ENCODE peak calls at places on chromosomes 16 and 17, in eight cellular contexts. O is astrocyte of the cerebellum, U is A549, X is astrocyte of the spinal cord, S is AG04450, V is lower lobe of right lung, Q is AG10803, K is OCI-LY7. G is an unnamed sample.

GRCh38 chr17:16937431-16937830 is 34.5 kb downstream of the TNFRSF13B start:
- DNase-seq in O (no peak), U (no peak), X (no peak), S (no peak), V (peak), Q (no peak), K (no peak), G (no peak)

GRCh38 chr17:79732246-79732645 is 1.5 kb downstream of the ENPP7 start:
- DNase-seq in O (no peak), U (no peak), X (no peak), S (no peak), V (no peak), Q (no peak), K (no peak), G (no peak)

GRCh38 chr17:3039748-3040147 is 23.7 kb downstream of the OR1D5 start:
- DNase-seq in O (no peak), U (no peak), X (no peak), S (no peak), V (no peak), Q (no peak), K (no peak), G (peak)

GRCh38 chr17:44916781-44917241 is 1.5 kb upstream of the GFAP start:
- DNase-seq in O (no peak), U (no peak), X (peak), S (no peak), V (peak), Q (peak), K (no peak), G (peak)

GRCh38 chr16:72474511-72475123 is 302.7 kb upstream of the PMFBP1 start:
- DNase-seq in O (peak), U (no peak), X (peak), S (peak), V (no peak), Q (peak), K (no peak), G (peak)

GRCh38 chr16:4733747-4734062 is 366 bp downstream of the ANKS3 start:
- DNase-seq in O (no peak), U (peak), X (no peak), S (no peak), V (no peak), Q (no peak), K (no peak), G (no peak)

GRCh38 chr17:71922439-71922838 is 198.4 kb upstream of the SOX9 start:
- DNase-seq in O (peak), U (no peak), X (peak), S (no peak), V (no peak), Q (peak), K (no peak), G (peak)

GRCh38 chr17:22278302-22279275 is 586.3 kb downstream of the KCNJ18 start:
- DNase-seq in O (no peak), U (no peak), X (no peak), S (no peak), V (no peak), Q (no peak), K (no peak), G (no peak)

GRCh38 chr17:43931062-43931571 is 11.2 kb downstream of the PPY start:
- DNase-seq in O (no peak), U (no peak), X (no peak), S (no peak), V (no peak), Q (no peak), K (no peak), G (no peak)

GRCh38 chr17:66751771-66752170 is 83.1 kb upstream of the CACNG5 start:
- DNase-seq in O (no peak), U (no peak), X (no peak), S (no peak), V (no peak), Q (no peak), K (no peak), G (no peak)

GRCh38 chr17:30357476-30357875 is 21.3 kb upstream of the CPD start:
- DNase-seq in O (no peak), U (no peak), X (no peak), S (no peak), V (no peak), Q (no peak), K (no peak), G (no peak)

GRCh38 chr16:69477546-69477945 is 53.1 kb downstream of the CYB5B start:
- DNase-seq in O (no peak), U (no peak), X (no peak), S (no peak), V (no peak), Q (no peak), K (no peak), G (peak)

GRCh38 chr16:2287916-2288547 is 20.1 kb upstream of the RNPS1 start:
- DNase-seq in O (no peak), U (no peak), X (no peak), S (no peak), V (no peak), Q (no peak), K (no peak), G (no peak)

GRCh38 chr16:2088759-2089358 is 41.1 kb downstream of the TSC2 start:
- DNase-seq in O (no peak), U (no peak), X (no peak), S (no peak), V (no peak), Q (no peak), K (no peak), G (no peak)

GRCh38 chr16:81586421-81586820 is 141.8 kb downstream of the CMIP start:
- DNase-seq in O (no peak), U (no peak), X (no peak), S (no peak), V (no peak), Q (no peak), K (no peak), G (no peak)

GRCh38 chr17:57957120-57957850 is 2.1 kb upstream of the CUEDC1 start:
- DNase-seq in O (no peak), U (no peak), X (no peak), S (no peak), V (no peak), Q (no peak), K (no peak), G (no peak)

GRCh38 chr17:1709971-1710806 is at the start of gene TLCD2:
- DNase-seq in O (no peak), U (peak), X (peak), S (no peak), V (peak), Q (peak), K (no peak), G (peak)

GRCh38 chr17:16033729-16034349 is 34.2 kb downstream of the TTC19 start:
- DNase-seq in O (no peak), U (no peak), X (no peak), S (no peak), V (peak), Q (no peak), K (no peak), G (no peak)

GRCh38 chr17:1485748-1486376 is 6.6 kb downstream of the MYO1C start:
- DNase-seq in O (no peak), U (peak), X (peak), S (no peak), V (peak), Q (peak), K (peak), G (peak)

GRCh38 chr16:83887088-83887487 is 11.8 kb upstream of the MLYCD start:
- DNase-seq in O (no peak), U (peak), X (no peak), S (no peak), V (no peak), Q (peak), K (peak), G (peak)

GRCh38 chr16:73054732-73055481 is 7.0 kb upstream of the ZFHX3 start:
- DNase-seq in O (no peak), U (no peak), X (peak), S (no peak), V (no peak), Q (peak), K (peak), G (peak)

GRCh38 chr16:1300664-1301476 is 8.6 kb upstream of the UBE2I start:
- DNase-seq in O (no peak), U (peak), X (peak), S (no peak), V (peak), Q (peak), K (peak), G (peak)

GRCh38 chr17:57605734-57606105 is 139.4 kb downstream of the CCDC182 start:
- DNase-seq in O (no peak), U (no peak), X (no peak), S (no peak), V (no peak), Q (no peak), K (no peak), G (no peak)

GRCh38 chr16:62363451-62363850 is 327.2 kb upstream of the CDH8 start:
- DNase-seq in O (no peak), U (no peak), X (no peak), S (no peak), V (no peak), Q (no peak), K (no peak), G (no peak)

GRCh38 chr16:19559242-19559910 is 3.9 kb downstream of the VPS35L start:
- DNase-seq in O (peak), U (peak), X (peak), S (peak), V (no peak), Q (peak), K (peak), G (peak)

GRCh38 chr16:58426095-58426494 is 33.8 kb downstream of the GINS3 start:
- DNase-seq in O (no peak), U (no peak), X (no peak), S (no peak), V (no peak), Q (no peak), K (peak), G (no peak)

GRCh38 chr16:1877089-1877488 is 5.1 kb upstream of the MEIOB start:
- DNase-seq in O (no peak), U (no peak), X (no peak), S (no peak), V (no peak), Q (no peak), K (no peak), G (no peak)

GRCh38 chr17:11871773-11872172 is 125.5 kb downstream of the ZNF18 start:
- DNase-seq in O (no peak), U (no peak), X (no peak), S (no peak), V (no peak), Q (no peak), K (no peak), G (no peak)

GRCh38 chr16:66899310-66899944 is 19.1 kb downstream of the PDP2 start:
- DNase-seq in O (no peak), U (no peak), X (no peak), S (no peak), V (peak), Q (peak), K (no peak), G (peak)

GRCh38 chr17:39916918-39917317 is 1.5 kb downstream of the GSDMB start:
- DNase-seq in O (no peak), U (no peak), X (no peak), S (no peak), V (no peak), Q (peak), K (no peak), G (peak)

GRCh38 chr16:26614102-26614864 is 452.4 kb upstream of the C16orf82 start:
- DNase-seq in O (no peak), U (no peak), X (no peak), S (no peak), V (no peak), Q (no peak), K (peak), G (no peak)

GRCh38 chr16:87390641-87391323 is 1.4 kb upstream of the MAP1LC3B start:
- DNase-seq in O (no peak), U (no peak), X (no peak), S (no peak), V (peak), Q (no peak), K (no peak), G (no peak)
- H3K4me3 ChIP-seq in O (no peak), U (peak), X (no peak), S (no peak), V (peak), Q (peak), K (peak), G (no peak)

DNA sequence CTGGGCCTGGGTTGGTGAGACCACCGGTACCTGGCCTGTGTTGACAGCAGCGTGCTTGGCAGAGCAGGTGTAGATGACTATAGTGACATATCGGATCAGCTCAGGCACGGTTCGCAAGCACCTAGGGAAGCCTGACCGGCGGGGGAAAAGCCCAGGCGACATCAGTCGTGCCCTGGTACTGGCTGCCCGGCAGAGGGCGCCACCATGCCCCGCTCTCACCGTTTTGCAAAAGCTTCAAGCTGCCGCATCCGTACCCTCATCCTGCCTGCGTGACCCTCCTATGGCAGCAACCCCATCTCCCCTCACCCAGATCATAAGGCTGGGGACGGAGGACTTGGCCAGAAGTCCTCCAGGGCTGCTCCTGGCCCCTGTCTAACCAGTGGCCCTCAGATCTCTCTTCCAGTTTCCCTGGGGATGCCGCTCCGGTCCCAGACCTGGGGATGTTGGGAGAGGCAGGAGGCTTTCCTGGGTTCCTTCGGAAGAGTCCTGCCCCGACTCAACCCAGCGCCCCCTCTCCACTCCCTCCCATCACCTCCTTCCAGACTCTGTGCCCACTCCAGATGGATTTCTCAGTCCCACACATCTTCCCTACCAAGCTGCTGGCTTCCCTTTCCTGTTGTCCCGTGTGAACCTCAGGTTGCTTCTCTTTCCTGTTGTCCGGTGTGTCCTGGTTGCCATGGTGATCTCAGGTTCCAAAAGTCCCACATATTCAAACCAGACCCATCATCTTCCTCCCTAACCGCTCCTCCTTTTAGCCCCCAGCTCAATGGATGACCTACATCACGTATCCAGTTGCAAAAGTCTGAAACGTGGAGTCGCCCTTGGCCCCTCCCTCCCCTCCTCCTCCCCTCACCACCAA is 13.7 kb downstream of the ALOX12B start:
- DNase-seq in O (no peak), U (peak), X (peak), S (no peak), V (peak), Q (peak), K (peak), G (peak)
- H3K4me3 ChIP-seq in O (no peak), U (peak), X (no peak), S (no peak), V (no peak), Q (no peak), K (no peak), G (no peak)

GRCh38 chr17:48605409-48605864 is 651 bp upstream of the HOXB6 start:
- DNase-seq in O (no peak), U (no peak), X (peak), S (no peak), V (no peak), Q (no peak), K (no peak), G (no peak)

GRCh38 chr17:48606892-48607241 is 2.1 kb upstream of the HOXB6 start:
- DNase-seq in O (no peak), U (no peak), X (no peak), S (no peak), V (no peak), Q (no peak), K (no peak), G (no peak)

GRCh38 chr17:48603959-48604769 is 622 bp downstream of the HOXB6 start:
- DNase-seq in O (no peak), U (peak), X (no peak), S (no peak), V (no peak), Q (no peak), K (no peak), G (no peak)

GRCh38 chr17:48605991-48606891 is 1.5 kb upstream of the HOXB6 start:
- DNase-seq in O (no peak), U (no peak), X (peak), S (no peak), V (no peak), Q (no peak), K (no peak), G (no peak)

GRCh38 chr17:48604770-48605329 is at the start of gene HOXB6:
- DNase-seq in O (no peak), U (peak), X (peak), S (no peak), V (no peak), Q (peak), K (no peak), G (no peak)
- H3K4me3 ChIP-seq in O (no peak), U (peak), X (peak), S (peak), V (peak), Q (peak), K (no peak), G (no peak)

DNA sequence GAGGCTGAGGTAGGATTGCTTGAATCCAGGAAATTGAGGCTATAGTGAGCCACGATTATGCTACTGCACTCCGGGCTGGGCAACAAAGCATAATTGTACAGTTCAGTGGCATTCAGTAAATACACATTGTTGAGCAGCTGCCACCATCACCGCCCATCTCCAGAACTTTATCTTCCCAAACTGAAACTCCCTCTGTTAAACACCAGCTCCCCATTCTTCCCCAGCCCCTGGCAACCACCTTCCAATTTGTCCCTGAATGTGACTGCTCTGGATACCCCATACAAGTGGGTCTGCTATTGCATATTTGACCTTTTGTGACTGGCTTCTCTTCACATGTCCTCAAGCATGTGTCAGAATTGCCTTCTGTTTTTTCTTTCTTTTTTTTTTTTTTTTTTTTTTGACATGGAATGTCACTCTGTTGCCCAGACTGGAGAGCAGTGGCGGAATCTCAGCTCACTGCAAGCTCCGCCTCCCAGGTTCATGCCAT is 2.9 kb downstream of the RPL38 start:
- DNase-seq in O (no peak), U (no peak), X (no peak), S (no peak), V (no peak), Q (no peak), K (no peak), G (no peak)
- H3K4me3 ChIP-seq in O (no peak), U (no peak), X (no peak), S (no peak), V (no peak), Q (no peak), K (peak), G (no peak)

GRCh38 chr16:14304891-14305459 is 233.9 kb downstream of the MRTFB start:
- DNase-seq in O (no peak), U (no peak), X (no peak), S (no peak), V (no peak), Q (no peak), K (no peak), G (no peak)

GRCh38 chr16:14302031-14302398 is 230.9 kb downstream of the MRTFB start:
- DNase-seq in O (no peak), U (peak), X (peak), S (no peak), V (no peak), Q (peak), K (peak), G (peak)

GRCh38 chr16:14303182-14303618 is 232.1 kb downstream of the MRTFB start:
- DNase-seq in O (no peak), U (no peak), X (no peak), S (no peak), V (no peak), Q (no peak), K (no peak), G (peak)

GRCh38 chr16:14302399-14303181 is 231.5 kb downstream of the MRTFB start:
- DNase-seq in O (no peak), U (no peak), X (no peak), S (no peak), V (no peak), Q (no peak), K (peak), G (no peak)

DNA sequence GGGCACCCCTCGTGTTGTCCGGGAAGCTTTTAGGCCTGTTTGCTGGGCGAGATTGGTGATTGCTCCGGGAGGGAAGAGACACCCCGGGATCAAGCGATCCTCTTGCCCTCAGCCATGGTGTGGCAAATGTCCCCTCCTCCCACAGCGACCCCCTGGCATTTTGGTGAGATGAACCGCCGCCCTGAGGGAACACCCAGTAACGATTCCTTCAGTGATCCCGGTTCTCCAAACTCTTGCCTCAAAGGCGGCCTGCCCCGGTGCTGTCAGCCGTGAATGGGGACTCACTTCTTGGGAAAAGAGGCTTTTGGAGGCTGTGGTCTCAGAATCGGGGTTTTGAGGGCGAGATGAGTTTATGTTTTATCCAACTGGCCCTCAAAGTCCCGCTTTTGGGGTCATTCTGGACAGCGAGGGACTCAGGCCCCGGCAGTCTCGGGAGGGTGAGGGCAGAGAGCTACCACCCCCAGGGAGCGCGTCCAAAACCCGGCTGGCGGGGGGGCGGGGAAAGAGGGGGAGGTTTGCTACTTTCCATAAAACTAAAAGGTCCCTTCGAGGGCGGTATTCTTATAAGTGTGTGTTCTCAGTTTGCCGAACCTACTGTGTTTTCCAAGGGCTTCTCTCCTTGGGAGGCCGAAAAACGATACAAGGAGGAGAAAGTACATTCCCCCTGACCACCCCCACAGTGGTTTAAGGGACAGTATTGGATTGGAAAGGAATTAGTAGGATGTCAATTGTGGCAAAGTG is 232.7 kb downstream of the MRTFB start:
- DNase-seq in O (no peak), U (no peak), X (no peak), S (no peak), V (no peak), Q (no peak), K (peak), G (no peak)
- H3K4me3 ChIP-seq in O (peak), U (peak), X (peak), S (peak), V (peak), Q (peak), K (peak), G (peak)

GRCh38 chr17:82034371-82035011 is 3.0 kb downstream of the DCXR start:
- DNase-seq in O (no peak), U (no peak), X (no peak), S (no peak), V (no peak), Q (no peak), K (no peak), G (no peak)

GRCh38 chr17:82037113-82037888 is at the start of gene DCXR:
- DNase-seq in O (peak), U (peak), X (peak), S (peak), V (peak), Q (peak), K (peak), G (peak)

GRCh38 chr17:82035488-82035887 is 2.0 kb downstream of the DCXR start:
- DNase-seq in O (no peak), U (no peak), X (no peak), S (no peak), V (no peak), Q (no peak), K (no peak), G (no peak)

GRCh38 chr17:82036634-82037112 is 824 bp downstream of the DCXR start:
- DNase-seq in O (no peak), U (no peak), X (no peak), S (no peak), V (no peak), Q (no peak), K (no peak), G (no peak)

GRCh38 chr17:82035956-82036633 is 1.4 kb downstream of the DCXR start:
- DNase-seq in O (no peak), U (no peak), X (no peak), S (no peak), V (no peak), Q (no peak), K (no peak), G (no peak)
- H3K4me3 ChIP-seq in O (peak), U (peak), X (peak), S (peak), V (peak), Q (peak), K (peak), G (peak)

GRCh38 chr17:76735006-76735405 is 2.1 kb downstream of the SRSF2 start:
- DNase-seq in O (no peak), U (no peak), X (peak), S (no peak), V (no peak), Q (no peak), K (peak), G (peak)
- H3K4me3 ChIP-seq in O (peak), U (peak), X (peak), S (peak), V (peak), Q (peak), K (peak), G (peak)

G was measured in cardiac fibroblast.